ENCODE peak calls at places on chromosomes 13 and 19, in ten cellular contexts. B is adrenal gland, K is Karpas-422, I is heart right ventricle, O is ascending aorta, A is thyroid gland, Q is BJ, N is hepatocyte, U is brain microvascular endothelial cell, M is psoas muscle. D is an unnamed sample.

GRCh38 chr13:27112006-27112405 is 59.6 kb downstream of the USP12 start:
- DNase-seq in M (no peak), B (no peak), U (no peak), O (no peak), A (no peak), I (no peak), Q (no peak), N (no peak), K (no peak), D (no peak)

GRCh38 chr19:16660763-16661479 is at the start of gene TMEM38A:
- DNase-seq in O (no peak), A (peak; percentile 59), I (peak; percentile 72), K (peak; percentile 62), M (peak; percentile 74), N (peak; percentile 77), U (no peak), B (peak; percentile 64), Q (no peak), D (peak; percentile 65)

GRCh38 chr13:102970542-102970941 is 95.7 kb downstream of the SLC10A2 start:
- DNase-seq in B (no peak), I (no peak), A (no peak), M (no peak), N (no peak), Q (no peak), K (no peak), U (no peak), O (no peak), D (peak; percentile 66)

GRCh38 chr19:3683866-3684816 is 16.1 kb downstream of the PIP5K1C start:
- DNase-seq in B (no peak), N (no peak), U (peak; percentile 95), I (no peak), A (no peak), K (no peak), Q (no peak), O (no peak), M (no peak), D (peak; percentile 74)

GRCh38 chr19:16470911-16471811 is 609 bp downstream of the EPS15L1 start:
- DNase-seq in B (peak; percentile 53), I (peak; percentile 25), O (no peak), A (no peak), M (no peak), Q (no peak), U (no peak), N (peak; percentile 39), K (peak; percentile 81), D (peak; percentile 39)

GRCh38 chr13:29569253-29570057 is 26.0 kb downstream of the SLC7A1 start:
- DNase-seq in B (no peak), M (no peak), O (no peak), Q (no peak), I (no peak), U (no peak), K (no peak), A (peak; percentile 12), N (no peak), D (no peak)

GRCh38 chr19:2315818-2316353 is 7.9 kb upstream of the LINGO3 start:
- DNase-seq in Q (no peak), A (peak; percentile 49), O (peak; percentile 50), I (peak; percentile 72), M (peak; percentile 64), N (peak; percentile 71), K (peak; percentile 66), U (peak; percentile 35), B (peak; percentile 80), D (no peak)

GRCh38 chr19:13398780-13399726 is 107.2 kb downstream of the CACNA1A start:
- DNase-seq in K (no peak), N (no peak), U (peak; percentile 74), M (no peak), A (no peak), I (peak; percentile 18), B (peak; percentile 1), O (no peak), Q (peak; percentile 67), D (no peak)

DNA sequence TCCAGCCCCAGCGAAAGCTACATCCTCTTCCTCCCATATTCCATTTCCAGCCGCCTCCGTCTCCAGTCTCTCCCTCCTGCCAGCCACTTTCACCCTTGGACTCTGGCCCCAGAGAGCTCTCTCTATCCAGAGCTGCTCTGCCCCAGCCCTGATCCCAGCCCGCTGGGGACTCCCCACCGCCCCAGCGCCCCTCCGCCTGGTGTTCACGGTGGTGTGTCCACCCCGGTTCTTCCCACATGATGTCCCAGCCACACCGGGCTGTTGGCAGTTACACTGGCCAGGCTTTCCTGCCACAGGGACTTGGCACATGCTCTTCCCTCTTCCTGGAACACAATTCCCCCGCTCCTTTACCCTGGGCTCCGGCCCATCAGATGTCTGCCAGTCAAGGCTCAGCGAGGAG is 11.3 kb upstream of the EMC10 start:
- DNase-seq in B (no peak), M (no peak), K (no peak), O (no peak), Q (no peak), U (no peak), A (no peak), N (peak; percentile 34), I (no peak), D (no peak)
- H3K27me3 ChIP-seq in B (no peaks in the 10 kb centered on the region), M (peaks cover 9% of the 10 kb centered on the region), K (no peaks in the 10 kb centered on the region), O (no peaks in the 10 kb centered on the region), Q (no peaks in the 10 kb centered on the region), U (no peaks in the 10 kb centered on the region), A (no peaks in the 10 kb centered on the region), N (no peaks in the 10 kb centered on the region), I (peaks cover 11% of the 10 kb centered on the region), D (no peaks in the 10 kb centered on the region)

GRCh38 chr13:41627425-41627824 is 170.1 kb downstream of the RGCC start:
- DNase-seq in U (no peak), I (no peak), A (no peak), B (no peak), Q (no peak), K (no peak), O (no peak), N (no peak), M (no peak), D (no peak)

GRCh38 chr13:41634407-41634806 is 177.1 kb downstream of the RGCC start:
- DNase-seq in O (no peak), N (no peak), I (no peak), M (no peak), U (no peak), Q (no peak), B (no peak), K (no peak), A (no peak), D (no peak)

GRCh38 chr13:41633776-41634175 is 176.4 kb downstream of the RGCC start:
- DNase-seq in N (no peak), O (no peak), B (no peak), A (no peak), M (no peak), K (no peak), I (no peak), U (no peak), Q (no peak), D (no peak)

DNA sequence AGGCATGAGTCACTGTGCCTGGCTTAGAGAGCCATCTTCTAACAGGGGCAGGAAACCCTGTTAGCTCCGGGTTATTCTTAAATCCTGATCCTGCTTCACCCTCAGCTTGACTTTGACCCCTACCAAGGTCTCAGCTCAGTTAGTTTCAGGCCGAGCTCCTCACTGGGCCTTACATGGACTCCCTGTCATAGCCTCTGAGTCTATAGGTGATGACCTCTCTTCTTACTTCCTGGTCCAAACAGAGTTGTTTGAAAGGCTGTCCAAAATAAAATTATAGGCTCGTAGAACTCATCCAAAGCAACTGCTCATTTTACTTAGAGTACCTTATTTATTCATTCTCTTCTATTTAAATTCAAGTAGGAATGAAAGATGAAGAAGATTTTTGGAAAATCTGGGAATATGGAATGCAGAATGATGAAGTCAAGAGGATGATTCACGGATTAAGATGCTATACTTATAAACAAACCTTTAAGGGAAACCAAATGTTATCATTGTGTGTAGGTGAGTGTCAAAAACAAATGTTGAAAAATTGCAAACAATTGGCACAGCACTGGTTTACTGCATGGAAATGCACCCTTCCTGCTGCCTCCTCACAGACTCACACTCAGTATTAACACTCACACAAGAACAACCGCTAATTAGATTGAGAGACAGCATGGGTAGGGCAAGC is 174.1 kb downstream of the RGCC start:
- DNase-seq in I (no peak), O (no peak), A (no peak), U (no peak), K (no peak), Q (no peak), M (no peak), B (no peak), N (no peak), D (no peak)
- H3K36me3 ChIP-seq in I (no peaks in the 10 kb centered on the region), O (no peaks in the 10 kb centered on the region), A (no peaks in the 10 kb centered on the region), U (no peaks in the 10 kb centered on the region), K (no peaks in the 10 kb centered on the region), Q (no peaks in the 10 kb centered on the region), M (no peaks in the 10 kb centered on the region), B (no peaks in the 10 kb centered on the region), N (no peaks in the 10 kb centered on the region), D (no peaks in the 10 kb centered on the region)

GRCh38 chr19:5533257-5533656 is 34.5 kb downstream of the TINCR start:
- DNase-seq in K (no peak), B (no peak), U (no peak), O (no peak), M (no peak), N (no peak), Q (no peak), I (no peak), A (no peak), D (no peak)

GRCh38 chr19:5539431-5539833 is 28.3 kb downstream of the TINCR start:
- DNase-seq in N (no peak), O (no peak), M (no peak), U (no peak), Q (no peak), I (peak; percentile 40), B (peak; percentile 21), K (no peak), A (no peak), D (no peak)

GRCh38 chr19:5537870-5538269 is 29.9 kb downstream of the TINCR start:
- DNase-seq in O (no peak), I (peak; percentile 38), A (no peak), K (no peak), M (no peak), N (no peak), Q (no peak), B (no peak), U (no peak), D (no peak)

GRCh38 chr19:5534787-5535586 is 32.8 kb downstream of the TINCR start:
- DNase-seq in Q (no peak), K (peak; percentile 70), B (no peak), N (no peak), O (no peak), U (no peak), I (no peak), A (no peak), M (no peak), D (no peak)

DNA sequence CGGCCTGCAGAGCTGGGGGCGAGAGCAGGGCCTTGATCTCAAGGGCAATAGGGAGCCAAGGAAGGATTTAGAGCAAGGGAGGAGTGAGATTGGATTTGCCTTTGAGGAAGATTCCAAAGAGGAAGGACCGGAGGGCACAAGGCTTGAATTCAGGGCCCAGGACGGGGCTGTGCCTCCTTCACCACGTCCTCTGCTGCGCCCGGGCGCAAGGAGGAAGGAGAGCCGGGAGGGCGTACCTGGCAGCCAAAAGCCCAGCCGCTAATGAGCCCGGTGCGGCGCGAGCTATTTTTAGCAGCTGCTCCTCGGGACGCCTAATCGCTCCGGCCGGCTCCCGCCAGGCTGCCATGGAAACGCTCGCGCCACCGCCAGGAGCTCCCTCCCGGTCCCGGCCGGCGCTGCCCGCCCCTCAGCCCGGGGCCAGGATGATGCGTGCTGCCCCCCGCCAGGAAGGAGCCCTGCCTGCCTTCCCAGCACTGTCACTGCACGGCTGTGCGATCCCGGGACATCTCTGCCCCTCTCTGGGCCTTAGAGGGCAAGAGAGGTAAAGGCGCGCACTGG is 31.3 kb downstream of the TINCR start:
- DNase-seq in U (peak; percentile 25), O (no peak), N (peak; percentile 88), Q (peak; percentile 1), I (peak; percentile 78), A (peak; percentile 79), B (peak; percentile 66), K (no peak), M (peak; percentile 27), D (no peak)
- H3K4me3 ChIP-seq in U (peak overlapping the region; percentile 22), O (peak overlapping the region; percentile 2), N (no peak overlapping the region), Q (no peak overlapping the region), I (peak overlapping the region; percentile 27), A (no peak overlapping the region), B (no peak overlapping the region), K (no peak overlapping the region), M (no peak overlapping the region), D (no peak overlapping the region)

DNA sequence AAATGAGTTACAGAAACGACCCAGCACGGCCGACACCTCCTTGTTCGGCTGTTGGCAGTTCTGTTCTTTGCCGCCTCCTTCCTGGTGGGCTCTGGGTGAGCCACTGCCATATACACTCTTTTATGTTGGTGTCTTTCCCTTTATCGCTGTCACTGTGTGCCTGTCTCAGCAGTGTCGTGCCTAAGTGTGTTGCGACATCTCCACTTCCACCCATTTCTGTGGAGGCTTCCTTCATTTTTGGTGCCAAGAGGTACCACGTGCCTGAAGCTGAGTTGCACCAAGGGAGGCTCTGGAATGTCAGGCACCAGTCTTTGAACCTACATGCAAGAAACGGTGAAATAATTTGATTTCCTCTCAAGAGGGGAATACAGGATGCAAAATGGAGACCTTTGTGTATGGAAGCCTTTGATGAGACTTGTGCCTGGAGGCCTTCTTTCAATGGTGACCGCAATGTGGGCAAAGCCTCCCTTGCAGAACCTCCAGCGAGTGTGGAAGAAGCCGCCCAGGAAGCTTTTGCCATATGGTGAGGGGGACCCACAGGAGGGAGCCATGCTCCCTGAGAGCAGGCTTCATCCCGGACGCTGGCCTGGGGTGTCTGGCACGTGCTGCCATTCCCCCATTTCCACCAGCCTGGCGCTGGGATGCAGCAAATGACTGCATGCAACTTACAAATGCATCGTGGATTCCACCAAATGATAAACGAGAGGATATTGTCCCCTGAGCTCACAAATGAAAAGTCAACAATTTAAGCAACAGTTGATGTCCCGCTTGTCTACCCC is 136.2 kb downstream of the TEX29 start:
- DNase-seq in A (no peak), B (no peak), N (no peak), Q (no peak), M (no peak), U (no peak), O (no peak), I (no peak), K (no peak), D (no peak)
- H3K27me3 ChIP-seq in A (no peaks in the 10 kb centered on the region), B (peaks cover 4% of the 10 kb centered on the region), N (peaks cover 5% of the 10 kb centered on the region), Q (no peaks in the 10 kb centered on the region), M (no peaks in the 10 kb centered on the region), U (no peaks in the 10 kb centered on the region), O (no peaks in the 10 kb centered on the region), I (peaks cover 19% of the 10 kb centered on the region), K (no peaks in the 10 kb centered on the region), D (peaks cover 2% of the 10 kb centered on the region)